ENCODE peak calls at places on chromosomes 2 and 18, in nine cellular contexts. F is brain microvascular endothelial cell; C is bronchial epithelial cell; J is CD8-positive, alpha-beta T cell; X is PC-3; K is left lung; U is fibroblast of the aortic adventitia; O is psoas muscle; R is A549. I is an unnamed sample.

GRCh38 chr2:112256654-112257053 is 1.8 kb upstream of the ZC3H8 start:
- DNase-seq in F (no peak), C (no peak), J (no peak), X (no peak), K (no peak), U (no peak), O (no peak), R (no peak), I (no peak)

GRCh38 chr2:191877875-191878274 is 31.0 kb upstream of the CAVIN2 start:
- DNase-seq in F (no peak), C (no peak), J (no peak), X (no peak), K (no peak), U (no peak), O (no peak), R (no peak), I (no peak)

GRCh38 chr18:44974174-44974573 is 293.5 kb downstream of the SETBP1 start:
- DNase-seq in F (no peak), C (no peak), J (no peak), X (no peak), K (no peak), U (no peak), O (no peak), R (no peak), I (no peak)

GRCh38 chr2:9708683-9709538 is 78.1 kb upstream of the YWHAQ start:
- DNase-seq in F (no peak), C (no peak), J (no peak), X (no peak), K (no peak), U (no peak), O (no peak), R (no peak), I (no peak)

GRCh38 chr2:9162841-9163240 is 43.8 kb upstream of the ASAP2 start:
- DNase-seq in F (no peak), C (peak; percentile 46), J (no peak), X (no peak), K (no peak), U (no peak), O (no peak), R (no peak), I (no peak)

GRCh38 chr18:8142932-8143331 is 466.3 kb upstream of the RAB12 start:
- DNase-seq in F (no peak), C (no peak), J (no peak), X (no peak), K (no peak), U (no peak), O (no peak), R (no peak), I (no peak)

GRCh38 chr18:30132959-30133358 is 909.6 kb downstream of the DSC3 start:
- DNase-seq in F (no peak), C (peak; percentile 53), J (no peak), X (peak; percentile 48), K (no peak), U (no peak), O (no peak), R (no peak), I (no peak)

GRCh38 chr2:63755216-63755615 is 86.5 kb upstream of the UGP2 start:
- DNase-seq in F (no peak), C (no peak), J (no peak), X (no peak), K (no peak), U (no peak), O (no peak), R (no peak), I (peak; percentile 81)

GRCh38 chr18:49697757-49698595 is 115.4 kb downstream of the ACAA2 start:
- DNase-seq in F (no peak), C (peak; percentile 45), J (no peak), X (peak; percentile 51), K (no peak), U (peak; percentile 60), O (no peak), R (no peak), I (no peak)

GRCh38 chr2:146623771-146624170 is 1221.1 kb upstream of the ACVR2A start:
- DNase-seq in F (peak; percentile 16), C (no peak), J (no peak), X (no peak), K (no peak), U (peak; percentile 3), O (no peak), R (no peak), I (no peak)

GRCh38 chr2:231117148-231117547 is 7.7 kb downstream of the HTR2B start:
- DNase-seq in F (no peak), C (no peak), J (no peak), X (no peak), K (no peak), U (no peak), O (no peak), R (no peak), I (no peak)

GRCh38 chr2:178420463-178420990 is 30.4 kb downstream of the PRKRA start:
- DNase-seq in F (no peak), C (no peak), J (no peak), X (no peak), K (no peak), U (no peak), O (no peak), R (no peak), I (no peak)

GRCh38 chr2:206375956-206376355 is 67.4 kb upstream of the ADAM23 start:
- DNase-seq in F (no peak), C (no peak), J (no peak), X (no peak), K (no peak), U (no peak), O (no peak), R (no peak), I (no peak)

DNA sequence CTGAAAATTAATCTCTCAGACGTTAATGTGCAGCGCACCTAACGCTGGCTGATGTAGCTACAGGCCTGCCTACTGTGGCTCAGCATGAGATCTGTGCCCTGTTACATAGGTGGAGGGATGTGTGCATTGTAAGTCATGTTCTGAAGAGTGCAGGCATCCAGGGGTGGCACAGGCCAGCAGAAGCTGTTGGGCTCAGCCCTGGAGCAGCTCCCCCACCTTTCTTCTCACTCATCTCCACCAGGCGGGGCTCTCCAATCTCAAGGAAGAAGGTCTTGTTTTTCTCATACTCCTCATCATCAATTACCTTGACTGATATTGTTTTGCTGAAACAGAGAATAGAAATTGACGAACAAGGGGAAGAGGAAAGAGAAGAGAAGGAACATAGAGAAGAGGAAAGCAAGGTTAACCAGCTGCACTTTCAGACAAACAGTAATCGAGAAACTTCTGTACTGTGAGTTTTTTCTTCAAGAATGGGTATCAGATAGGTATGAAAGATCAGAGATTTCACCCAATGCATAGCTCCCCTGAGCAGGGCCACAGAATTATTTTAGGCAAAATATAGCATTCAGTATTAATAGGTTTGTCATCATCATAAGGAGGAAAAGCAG is 273.6 kb downstream of the SLC8A1 start:
- DNase-seq in F (no peak), C (no peak), J (no peak), X (no peak), K (no peak), U (no peak), O (no peak), R (no peak), I (no peak)
- TF ChIP-seq CTCF in F (no peak), C (no peak), J (no peak), X (no peak), K (no peak), U (no peak), O (no peak), R (no peak), I (no peak)

DNA sequence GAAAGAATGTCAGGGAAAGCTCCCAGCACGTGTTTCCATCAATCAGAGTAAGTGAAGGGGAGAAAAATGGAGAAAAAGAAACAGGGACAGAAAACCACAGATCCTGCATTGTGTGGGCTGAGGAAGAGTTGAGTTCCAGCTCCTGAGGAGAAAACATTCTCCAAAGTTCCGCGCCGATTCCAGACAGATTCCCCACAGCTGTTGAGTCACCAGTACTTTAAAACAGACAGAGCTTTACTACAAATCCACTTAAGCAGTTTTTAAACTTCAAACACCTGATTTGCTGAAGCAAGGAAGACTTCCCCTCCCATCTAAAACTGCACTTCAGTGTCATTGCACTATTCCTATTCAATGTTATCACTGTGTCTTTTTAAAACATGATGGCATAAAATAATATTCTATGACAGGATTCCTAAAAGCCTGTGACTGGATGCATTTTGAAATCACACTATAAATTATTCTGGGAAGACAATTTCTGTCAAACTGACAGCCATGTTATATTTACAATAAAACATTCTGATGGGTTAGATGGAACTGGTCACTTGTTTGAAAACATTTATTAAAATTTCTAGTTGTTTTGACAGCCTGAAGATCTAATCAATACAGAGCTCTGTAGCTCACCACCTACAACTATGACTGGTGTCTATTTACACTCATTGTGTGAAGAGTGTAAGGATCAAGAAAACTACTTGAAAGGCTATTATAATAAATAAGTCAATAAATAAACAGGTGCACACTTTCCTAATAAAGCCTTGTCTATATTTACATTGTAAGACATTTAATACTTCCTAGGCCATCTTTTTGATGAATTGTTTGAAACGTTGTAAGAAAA is 40.9 kb downstream of the TCF4 start:
- DNase-seq in F (peak; percentile 61), C (peak; percentile 19), J (no peak), X (no peak), K (no peak), U (peak; percentile 73), O (no peak), R (no peak), I (peak; percentile 19)
- H3K4me3 ChIP-seq in F (peak overlapping the region; percentile 18), C (no peak overlapping the region), J (no peak overlapping the region), X (no peak overlapping the region), K (no peak overlapping the region), U (peak overlapping the region; percentile 41), O (peak overlapping the region; percentile 56), R (no peak overlapping the region), I (peak overlapping the region; percentile 26)

GRCh38 chr2:140865851-140866250 is 1265.0 kb downstream of the LRP1B start:
- DNase-seq in F (no peak), C (no peak), J (no peak), X (no peak), K (no peak), U (no peak), O (no peak), R (no peak), I (no peak)

GRCh38 chr2:140863713-140864112 is 1267.1 kb downstream of the LRP1B start:
- DNase-seq in F (peak; percentile 52), C (peak; percentile 56), J (no peak), X (peak; percentile 76), K (no peak), U (peak; percentile 88), O (no peak), R (peak; percentile 3), I (peak; percentile 38)

GRCh38 chr2:140861666-140862065 is 1269.2 kb downstream of the LRP1B start:
- DNase-seq in F (no peak), C (no peak), J (no peak), X (no peak), K (no peak), U (no peak), O (no peak), R (no peak), I (no peak)
- TF ChIP-seq CTCF in F (no peak), C (no peak), J (no peak), X (no peak), K (no peak), U (no peak), O (no peak), R (no peak), I (no peak)

DNA sequence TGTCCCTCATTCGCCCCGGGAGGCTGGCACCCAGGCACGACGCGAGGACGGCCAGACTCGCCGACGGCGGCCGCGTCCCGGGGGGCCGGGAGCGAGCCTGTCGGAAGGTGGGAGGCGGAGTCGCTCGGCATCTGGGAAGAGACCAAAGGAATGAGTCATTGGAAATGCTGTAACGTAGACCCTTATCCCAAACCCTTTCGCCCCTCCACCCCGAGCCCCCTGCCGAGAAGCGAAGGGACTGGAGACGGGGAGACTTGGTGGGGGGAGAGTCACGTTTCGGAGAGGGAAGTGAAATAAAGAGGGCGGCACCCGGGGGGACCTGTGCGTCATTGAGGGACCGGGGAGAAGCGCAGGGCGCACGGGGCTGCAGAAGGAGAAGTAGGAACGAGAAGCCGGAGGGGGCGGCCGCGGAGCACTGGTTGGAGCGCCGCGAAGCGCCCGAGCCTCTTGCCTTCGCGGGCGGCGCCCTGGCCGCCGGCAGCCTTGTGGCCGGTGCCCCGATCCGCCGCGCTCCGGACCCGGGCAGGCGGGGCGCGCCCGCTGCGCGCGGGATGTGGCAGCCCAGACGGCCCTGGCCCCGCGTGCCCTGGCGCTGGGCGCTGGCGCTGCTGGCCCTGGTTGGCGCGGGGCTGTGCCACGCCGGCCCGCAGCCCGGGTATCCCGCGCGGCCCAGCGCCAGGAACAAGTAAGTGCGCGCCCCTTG is at the start of gene EMILIN2:
- DNase-seq in F (peak; percentile 43), C (peak; percentile 16), J (peak; percentile 30), X (no peak), K (peak; percentile 90), U (peak; percentile 48), O (peak; percentile 85), R (no peak), I (no peak)
- H3K4me3 ChIP-seq in F (peak within 1 kb of the TSS; percentile 58), C (peak within 1 kb of the TSS; percentile 12), J (peak within 1 kb of the TSS; percentile 69), X (no peak within 1 kb of the TSS), K (peak within 1 kb of the TSS; percentile 73), U (peak within 1 kb of the TSS; percentile 67), O (peak within 1 kb of the TSS; percentile 63), R (peak within 1 kb of the TSS; percentile 49), I (peak within 1 kb of the TSS; percentile 53)